ENCODE peak calls at places on chromosomes 11 and 22, in five cellular contexts. D is stimulated activated CD8-positive, alpha-beta memory T cell treated with anti-CD3 and anti-CD28 coated beads, Interleukin-12 subunit alpha, Interleukin-12 subunit beta, amount 100 ng/mL, for 4 hours; B is A549; V is lung; C is RPMI7951. Q is an unnamed sample.

GRCh38 chr11:124113890-124114289 is 1.4 kb upstream of the VWA5A start:
- DNase-seq in C (peak; percentile 18), B (no peak), V (no peak), D (no peak), Q (no peak)

GRCh38 chr22:43828711-43829447 is 16.8 kb upstream of the EFCAB6 start:
- DNase-seq in B (no peak), D (no peak), C (peak; percentile 18), V (peak; percentile 60), Q (no peak)

GRCh38 chr11:69321877-69322350 is 28.0 kb downstream of the MYEOV start:
- DNase-seq in V (no peak), D (no peak), C (peak; percentile 99), B (no peak), Q (no peak)

GRCh38 chr11:100687032-100687629 is at the start of gene ARHGAP42:
- DNase-seq in C (peak; percentile 75), B (peak; percentile 47), D (peak; percentile 13), V (peak; percentile 63), Q (peak; percentile 61)

GRCh38 chr22:29768052-29768680 is 997 bp downstream of the UQCR10 start:
- DNase-seq in C (peak; percentile 7), D (no peak), B (no peak), V (no peak), Q (no peak)

GRCh38 chr11:86571273-86571948 is 101.0 kb downstream of the ME3 start:
- DNase-seq in V (no peak), B (peak; percentile 69), D (no peak), C (peak; percentile 39), Q (no peak)

GRCh38 chr11:72686639-72687215 is 12.5 kb upstream of the PDE2A start:
- DNase-seq in C (no peak), D (no peak), V (no peak), B (no peak), Q (no peak)

GRCh38 chr22:26589845-26590524 is at the start of gene TPST2:
- DNase-seq in V (peak; percentile 72), C (peak; percentile 75), B (peak; percentile 33), D (peak; percentile 73), Q (no peak)

GRCh38 chr11:111460752-111461305 is 51.4 kb downstream of the BTG4 start:
- DNase-seq in V (no peak), C (no peak), D (no peak), B (no peak), Q (no peak)

GRCh38 chr11:130700092-130700491 is 216.2 kb downstream of the SNX19 start:
- DNase-seq in C (no peak), V (no peak), B (no peak), D (no peak), Q (no peak)

GRCh38 chr11:72292106-72292790 is 48.3 kb upstream of the PHOX2A start:
- DNase-seq in C (no peak), B (no peak), V (no peak), D (no peak), Q (no peak)

GRCh38 chr11:121366038-121366437 is 73.5 kb downstream of the SC5D start:
- DNase-seq in V (no peak), C (no peak), D (no peak), B (no peak), Q (no peak)

GRCh38 chr22:35883028-35883620 is 145.5 kb downstream of the RBFOX2 start:
- DNase-seq in D (no peak), B (no peak), V (no peak), C (peak; percentile 67), Q (peak; percentile 42)

GRCh38 chr11:8732276-8732675 is 49.7 kb downstream of the RPL27A start:
- DNase-seq in C (peak; percentile 42), V (no peak), D (no peak), B (no peak), Q (no peak)

GRCh38 chr11:95152878-95153856 is 63.5 kb downstream of the ENDOD1 start:
- DNase-seq in B (no peak), V (no peak), C (no peak), D (peak; percentile 8), Q (no peak)